ENCODE peak calls at places on chromosome X, in seven cellular contexts. U, D, I, S, W, X and H are unnamed samples.

GRCh38 chrX:78092296-78092695 is 11.8 kb upstream of the PGK1 start:
- DNase-seq in U (no peak), D (no peak), I (no peak), S (no peak), W (no peak), X (peak; percentile 73), H (no peak)

GRCh38 chrX:129877401-129877800 is 28.6 kb upstream of the UTP14A start:
- DNase-seq in U (no peak), D (no peak), I (no peak), S (no peak), W (no peak), X (no peak), H (no peak)

GRCh38 chrX:73916931-73917657 is 354.1 kb downstream of the CHIC1 start:
- DNase-seq in U (no peak), D (peak; percentile 54), I (no peak), S (no peak), W (no peak), X (peak; percentile 94), H (peak; percentile 57)

GRCh38 chrX:110758781-110759180 is 36.8 kb downstream of the CHRDL1 start:
- DNase-seq in U (no peak), D (no peak), I (no peak), S (no peak), W (no peak), X (no peak), H (no peak)

GRCh38 chrX:108447303-108447702 is 7.7 kb downstream of the COL4A5 start:
- DNase-seq in U (no peak), D (no peak), I (no peak), S (no peak), W (no peak), X (peak; percentile 35), H (no peak)

GRCh38 chrX:136028383-136028984 is 43.2 kb downstream of the SLC9A6 start:
- DNase-seq in U (no peak), D (peak; percentile 17), I (no peak), S (no peak), W (peak; percentile 26), X (peak; percentile 82), H (no peak)

GRCh38 chrX:57817302-57817701 is 93.0 kb downstream of the ZXDA start:
- DNase-seq in U (no peak), D (no peak), I (no peak), S (no peak), W (no peak), X (peak; percentile 2), H (no peak)

GRCh38 chrX:65921363-65921762 is 118.5 kb downstream of the VSIG4 start:
- DNase-seq in U (no peak), D (no peak), I (no peak), S (no peak), W (no peak), X (no peak), H (no peak)